ENCODE peak calls at places on chromosomes 11 and 22, in four cellular contexts. One of them, this sample, is unnamed.

GRCh38 chr22:30830907-30831306 is 136.2 kb downstream of the OSBP2 start:
- DNase-seq in H1: no peak
- DNase-seq in K562: no peak
- DNase-seq in GM12878: no peak
- DNase-seq in this sample: no peak

GRCh38 chr11:112666253-112666652 is 295.0 kb upstream of the NCAM1 start:
- DNase-seq in GM12878: no peak
- DNase-seq in H1: no peak
- DNase-seq in K562: no peak
- DNase-seq in this sample: no peak

GRCh38 chr22:30474683-30475424 is 3.0 kb upstream of the SEC14L3 start:
- DNase-seq in H1: no peak
- DNase-seq in K562: no peak
- DNase-seq in GM12878: no peak
- DNase-seq in this sample: no peak

GRCh38 chr11:129950319-129951034 is 52.2 kb downstream of the PRDM10 start:
- DNase-seq in GM12878: no peak
- DNase-seq in K562: peak
- DNase-seq in H1: no peak
- DNase-seq in this sample: no peak

GRCh38 chr11:69642549-69642912 is 1.6 kb downstream of the CCND1 start:
- DNase-seq in H1: no peak
- DNase-seq in GM12878: no peak
- DNase-seq in K562: peak
- DNase-seq in this sample: no peak

GRCh38 chr11:69834811-69835800 is 15.9 kb upstream of the FGF3 start:
- DNase-seq in K562: no peak
- DNase-seq in GM12878: no peak
- DNase-seq in H1: no peak
- DNase-seq in this sample: no peak

GRCh38 chr22:40525250-40525884 is 111.2 kb downstream of the MRTFA start:
- DNase-seq in GM12878: no peak
- DNase-seq in K562: peak
- DNase-seq in H1: no peak
- DNase-seq in this sample: peak

GRCh38 chr22:46256358-46256958 is 6.4 kb upstream of the CDPF1 start:
- DNase-seq in H1: no peak
- DNase-seq in GM12878: no peak
- DNase-seq in K562: peak
- DNase-seq in this sample: peak

GRCh38 chr11:130514316-130514715 is 65.9 kb downstream of the ADAMTS15 start:
- DNase-seq in K562: no peak
- DNase-seq in H1: no peak
- DNase-seq in GM12878: no peak
- DNase-seq in this sample: no peak

GRCh38 chr11:122230387-122230760 is 114.4 kb upstream of the BLID start:
- DNase-seq in GM12878: no peak
- DNase-seq in H1: no peak
- DNase-seq in K562: no peak
- DNase-seq in this sample: no peak

GRCh38 chr22:49140921-49141680 is 686.6 kb downstream of the BRD1 start:
- DNase-seq in GM12878: no peak
- DNase-seq in H1: no peak
- DNase-seq in K562: no peak
- DNase-seq in this sample: no peak

GRCh38 chr22:38257650-38258246 is 15.1 kb downstream of the TMEM184B start:
- DNase-seq in K562: no peak
- DNase-seq in H1: no peak
- DNase-seq in GM12878: no peak
- DNase-seq in this sample: no peak
- TF ChIP-seq POLR2A in K562: no peak
- TF ChIP-seq POLR2A in H1: no peak
- TF ChIP-seq POLR2A in GM12878: no peak
- TF ChIP-seq POLR2A in this sample: no peak

DNA sequence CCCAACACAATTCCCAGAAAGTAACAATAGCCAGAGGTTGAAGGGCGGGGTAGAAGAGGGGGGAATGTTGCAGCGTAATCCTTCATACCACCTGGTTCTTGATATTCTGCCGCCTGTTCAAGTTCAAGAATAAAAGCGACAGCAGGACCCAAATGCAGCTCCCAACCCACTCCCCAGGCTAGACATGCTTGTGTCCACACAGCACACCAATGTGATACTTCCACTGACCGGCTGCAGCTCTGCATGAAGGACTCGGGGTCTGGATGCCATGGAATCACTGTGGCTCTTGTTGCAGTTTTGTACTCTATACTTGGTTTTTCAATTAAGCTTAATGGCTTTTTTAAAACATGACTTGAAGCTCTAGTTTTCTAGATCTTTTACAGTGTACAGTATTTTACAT is 6.5 kb downstream of the SRPRA start:
- DNase-seq in H1: no peak
- DNase-seq in K562: no peak
- DNase-seq in GM12878: no peak
- DNase-seq in this sample: no peak
- TF ChIP-seq POLR2AphosphoS5 in H1: peak
- TF ChIP-seq POLR2AphosphoS5 in K562: peak
- TF ChIP-seq POLR2AphosphoS5 in GM12878: no peak
- TF ChIP-seq POLR2AphosphoS5 in this sample: no peak

GRCh38 chr22:42072606-42073330 is 1.3 kb upstream of the PHETA2 start:
- DNase-seq in H1: no peak
- DNase-seq in GM12878: no peak
- DNase-seq in K562: peak
- DNase-seq in this sample: no peak
- TF ChIP-seq CBX5 in H1: no peak
- TF ChIP-seq CBX5 in GM12878: no peak
- TF ChIP-seq CBX5 in K562: no peak
- TF ChIP-seq CBX5 in this sample: no peak

GRCh38 chr11:20293531-20293930 is 70.0 kb upstream of the HTATIP2 start:
- DNase-seq in GM12878: no peak
- DNase-seq in K562: no peak
- DNase-seq in H1: no peak
- DNase-seq in this sample: peak
- TF ChIP-seq POLR2A in GM12878: no peak
- TF ChIP-seq POLR2A in K562: no peak
- TF ChIP-seq POLR2A in H1: no peak
- TF ChIP-seq POLR2A in this sample: no peak

GRCh38 chr11:43358670-43359431 is at the start of gene TTC17:
- DNase-seq in GM12878: peak
- DNase-seq in K562: peak
- DNase-seq in H1: peak
- DNase-seq in this sample: peak
- TF ChIP-seq POLR2AphosphoS5 in GM12878: peak
- TF ChIP-seq POLR2AphosphoS5 in K562: peak
- TF ChIP-seq POLR2AphosphoS5 in H1: peak
- TF ChIP-seq POLR2AphosphoS5 in this sample: peak

DNA sequence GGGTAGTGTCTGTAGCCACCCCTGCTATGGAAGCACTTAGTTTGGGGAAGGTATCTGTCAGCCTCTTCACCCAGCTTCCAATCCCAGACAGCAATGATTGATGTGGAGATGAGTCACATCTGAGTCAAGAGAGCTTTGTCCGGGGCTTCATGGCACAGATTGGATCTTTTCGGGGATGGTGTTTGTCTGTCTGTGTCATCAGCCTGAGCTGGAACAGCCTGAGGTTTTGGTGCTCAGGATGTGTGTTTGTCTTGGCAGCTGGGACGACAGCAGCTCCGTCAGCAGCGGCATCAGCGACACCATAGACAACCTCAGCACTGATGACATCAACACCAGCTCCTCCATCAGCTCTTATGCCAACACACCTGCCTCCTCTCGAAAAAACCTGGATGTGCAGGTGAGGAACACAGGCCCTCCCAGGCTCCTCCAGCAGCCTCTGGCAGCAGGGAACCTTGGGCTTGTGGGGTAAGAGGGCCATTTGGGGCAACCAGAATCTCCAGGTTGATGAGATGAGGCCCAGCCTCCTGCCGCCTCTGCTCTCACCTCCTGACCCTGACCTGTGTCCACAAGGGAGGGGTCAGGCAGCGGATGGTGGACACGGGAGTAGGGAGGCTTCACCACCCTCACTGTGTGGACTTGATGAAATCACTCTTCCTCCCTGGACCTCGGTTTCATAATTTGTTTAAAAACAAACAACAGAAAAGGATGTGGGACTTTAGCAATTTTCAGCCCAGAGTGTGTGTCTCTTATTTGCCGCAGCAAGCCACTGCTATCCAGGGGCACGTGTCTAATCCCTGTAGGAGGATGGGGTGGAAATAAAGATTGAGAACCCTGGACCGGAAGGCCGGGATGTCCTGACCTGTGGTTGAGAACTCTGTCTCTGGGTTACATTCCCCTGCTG is 124.3 kb downstream of the DBX1 start:
- DNase-seq in H1: no peak
- DNase-seq in GM12878: no peak
- DNase-seq in K562: peak
- DNase-seq in this sample: peak
- TF ChIP-seq CBX5 in H1: no peak
- TF ChIP-seq CBX5 in GM12878: no peak
- TF ChIP-seq CBX5 in K562: no peak
- TF ChIP-seq CBX5 in this sample: no peak

GRCh38 chr11:47184711-47185304 is 1.4 kb downstream of the PACSIN3 start:
- DNase-seq in H1: no peak
- DNase-seq in K562: no peak
- DNase-seq in GM12878: no peak
- DNase-seq in this sample: peak

GRCh38 chr11:47186937-47187681 is 875 bp upstream of the PACSIN3 start:
- DNase-seq in K562: peak
- DNase-seq in GM12878: no peak
- DNase-seq in H1: no peak
- DNase-seq in this sample: peak

GRCh38 chr11:47186076-47186936 is at the start of gene PACSIN3:
- DNase-seq in K562: peak
- DNase-seq in GM12878: no peak
- DNase-seq in H1: no peak
- DNase-seq in this sample: peak

GRCh38 chr11:47183969-47184368 is 2.3 kb downstream of the PACSIN3 start:
- DNase-seq in H1: no peak
- DNase-seq in GM12878: no peak
- DNase-seq in K562: no peak
- DNase-seq in this sample: no peak

GRCh38 chr11:47185305-47186075 is 744 bp downstream of the PACSIN3 start:
- DNase-seq in K562: peak
- DNase-seq in GM12878: no peak
- DNase-seq in H1: peak
- DNase-seq in this sample: peak
- TF ChIP-seq POLR2A in K562: no peak
- TF ChIP-seq POLR2A in GM12878: no peak
- TF ChIP-seq POLR2A in H1: peak
- TF ChIP-seq POLR2A in this sample: peak

DNA sequence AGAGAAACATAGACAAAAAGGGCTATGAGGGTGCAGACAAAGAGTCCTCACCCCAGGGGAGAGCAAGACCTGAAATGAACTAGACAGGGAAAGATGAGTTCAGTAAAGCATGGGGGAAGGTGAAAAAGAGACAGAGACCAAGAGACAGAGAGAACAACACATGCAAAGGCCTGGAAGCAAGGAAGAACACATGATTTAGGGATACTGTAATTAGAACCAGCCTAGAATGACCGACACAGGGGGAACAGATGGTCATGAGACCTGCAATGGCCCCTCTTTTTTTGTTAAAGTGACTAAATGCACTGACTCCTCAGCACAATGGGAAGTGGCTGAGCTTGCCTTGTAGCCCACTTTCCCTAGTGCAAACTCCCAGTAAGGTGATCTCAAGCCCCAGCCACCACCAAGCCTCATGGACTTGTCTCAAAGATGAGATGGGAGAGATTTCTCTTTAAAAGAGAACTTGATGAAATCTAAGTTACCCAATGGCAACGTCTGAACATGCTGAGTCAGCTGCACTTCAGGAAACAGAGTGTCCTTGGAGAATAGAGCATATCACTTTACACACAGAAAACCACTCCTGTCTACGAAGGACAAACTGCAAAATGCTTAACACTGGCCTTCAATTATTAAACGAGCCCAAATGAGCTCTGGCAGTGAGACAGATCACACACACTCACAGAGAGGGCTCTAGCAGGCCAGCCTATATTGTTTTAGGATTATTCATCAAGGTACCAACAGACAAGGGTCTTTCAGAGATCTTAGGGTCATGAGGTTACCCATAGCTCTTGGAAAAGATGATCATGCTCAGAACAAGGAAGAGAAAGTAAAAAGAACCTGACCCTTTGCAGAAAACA is 91.0 kb downstream of the SERGEF start:
- DNase-seq in K562: peak
- DNase-seq in GM12878: no peak
- DNase-seq in H1: no peak
- DNase-seq in this sample: no peak
- TF ChIP-seq POLR2AphosphoS5 in K562: no peak
- TF ChIP-seq POLR2AphosphoS5 in GM12878: no peak
- TF ChIP-seq POLR2AphosphoS5 in H1: no peak
- TF ChIP-seq POLR2AphosphoS5 in this sample: no peak